ENCODE peak calls at places on chromosomes 11 and 22, in seven cellular contexts. J is fibroblast of lung, Y is sigmoid colon, N is A673, S is neural progenitor cell, Z is heart right ventricle, U is mesenchymal stem cell. E is an unnamed sample.
A peak's percentile ranks its signal among the peaks of the same experiment; 100 is the strongest.

GRCh38 chr11:130001491-130002351 is 914 bp downstream of the PRDM10 start:
- DNase-seq in Y (peak; percentile 72), J (peak; percentile 28), U (peak; percentile 37), S (peak; percentile 92), N (peak; percentile 54), Z (no peak), E (peak; percentile 43)

GRCh38 chr22:39317084-39317755 is 2.2 kb downstream of the RPL3 start:
- DNase-seq in S (no peak), J (no peak), Y (no peak), U (peak; percentile 50), Z (no peak), N (no peak), E (no peak)

GRCh38 chr22:50340157-50340879 is 2.8 kb upstream of the PPP6R2 start:
- DNase-seq in Z (no peak), U (peak; percentile 50), Y (no peak), J (peak; percentile 35), N (no peak), S (peak; percentile 56), E (peak; percentile 49)

GRCh38 chr11:3901249-3902025 is 46.0 kb downstream of the STIM1 start:
- DNase-seq in Z (no peak), N (no peak), S (no peak), U (no peak), J (no peak), Y (no peak), E (no peak)

GRCh38 chr22:20139391-20140106 is 7.9 kb downstream of the ZDHHC8 start:
- DNase-seq in Y (no peak), J (no peak), Z (no peak), S (no peak), U (no peak), N (no peak), E (no peak)

GRCh38 chr11:85232559-85232958 is 394.6 kb downstream of the DLG2 start:
- DNase-seq in U (no peak), S (no peak), N (no peak), Z (no peak), J (no peak), Y (no peak), E (no peak)

GRCh38 chr11:9815486-9816136 is 151.7 kb downstream of the SWAP70 start:
- DNase-seq in N (no peak), U (peak; percentile 78), J (peak; percentile 88), S (no peak), Z (no peak), Y (no peak), E (no peak)

GRCh38 chr11:87754685-87755084 is 420.6 kb downstream of the RAB38 start:
- DNase-seq in N (no peak), Y (no peak), J (no peak), Z (no peak), U (no peak), S (no peak), E (no peak)

GRCh38 chr11:86990520-86990919 is 35.3 kb upstream of the FZD4 start:
- DNase-seq in Z (no peak), Y (no peak), U (peak; percentile 28), N (peak; percentile 90), J (peak; percentile 86), S (peak; percentile 25), E (peak; percentile 59)

GRCh38 chr11:11946180-11946579 is 62.2 kb downstream of the DKK3 start:
- DNase-seq in Z (no peak), N (no peak), Y (no peak), J (peak; percentile 71), S (no peak), U (no peak), E (no peak)

GRCh38 chr22:30250039-30250565 is 3.5 kb upstream of the LIF start:
- DNase-seq in J (no peak), N (no peak), Z (no peak), S (no peak), U (no peak), Y (no peak), E (no peak)

GRCh38 chr11:44728491-44728910 is 1.7 kb downstream of the TSPAN18 start:
- DNase-seq in N (no peak), U (no peak), S (peak; percentile 75), Z (no peak), J (no peak), Y (peak; percentile 72), E (peak; percentile 24)

GRCh38 chr11:119179983-119180382 is 5.3 kb upstream of the NHERF4 start:
- DNase-seq in J (no peak), U (no peak), Y (no peak), N (no peak), S (no peak), Z (no peak), E (no peak)

GRCh38 chr11:32858731-32859130 is 29.0 kb downstream of the PRRG4 start:
- DNase-seq in J (no peak), S (no peak), U (no peak), Z (no peak), N (peak; percentile 31), Y (no peak), E (no peak)

GRCh38 chr11:106681435-106681834 is 336.8 kb downstream of the GUCY1A2 start:
- DNase-seq in N (no peak), U (no peak), Y (no peak), Z (no peak), S (no peak), J (no peak), E (no peak)

GRCh38 chr11:58567889-58568512 is 7.7 kb downstream of the LPXN start:
- DNase-seq in Y (no peak), S (peak; percentile 71), J (peak; percentile 49), Z (peak; percentile 31), N (peak; percentile 83), U (peak; percentile 77), E (peak; percentile 35)

GRCh38 chr11:102225689-102226562 is 91.4 kb upstream of the BIRC3 start:
- DNase-seq in S (no peak), N (no peak), Z (no peak), J (peak; percentile 99), Y (no peak), U (peak; percentile 96), E (no peak)

GRCh38 chr11:68524681-68525080 is 64.1 kb downstream of the PPP6R3 start:
- DNase-seq in U (no peak), N (no peak), S (no peak), Z (no peak), Y (no peak), J (no peak), E (no peak)

GRCh38 chr11:9691865-9692264 is 28.0 kb downstream of the SWAP70 start:
- DNase-seq in U (peak; percentile 30), Y (no peak), J (peak; percentile 60), N (no peak), S (no peak), Z (no peak), E (peak; percentile 53)

GRCh38 chr22:17369553-17370035 is 334 bp downstream of the CECR2 start:
- DNase-seq in S (peak; percentile 88), Y (no peak), U (peak; percentile 1), J (no peak), Z (peak; percentile 20), N (no peak), E (peak; percentile 73)

GRCh38 chr11:96278039-96278897 is 64.7 kb downstream of the MAML2 start:
- DNase-seq in U (peak; percentile 54), Y (no peak), J (peak; percentile 75), Z (no peak), S (no peak), N (peak; percentile 86), E (no peak)
- H3K4me1 ChIP-seq in U (peaks cover 2% of the 10 kb centered on the region), Y (peaks cover 46% of the 10 kb centered on the region), J (peaks cover 7% of the 10 kb centered on the region), Z (peaks cover 18% of the 10 kb centered on the region), S (no peaks in the 10 kb centered on the region), N (peaks cover 39% of the 10 kb centered on the region), E (no peaks in the 10 kb centered on the region)

DNA sequence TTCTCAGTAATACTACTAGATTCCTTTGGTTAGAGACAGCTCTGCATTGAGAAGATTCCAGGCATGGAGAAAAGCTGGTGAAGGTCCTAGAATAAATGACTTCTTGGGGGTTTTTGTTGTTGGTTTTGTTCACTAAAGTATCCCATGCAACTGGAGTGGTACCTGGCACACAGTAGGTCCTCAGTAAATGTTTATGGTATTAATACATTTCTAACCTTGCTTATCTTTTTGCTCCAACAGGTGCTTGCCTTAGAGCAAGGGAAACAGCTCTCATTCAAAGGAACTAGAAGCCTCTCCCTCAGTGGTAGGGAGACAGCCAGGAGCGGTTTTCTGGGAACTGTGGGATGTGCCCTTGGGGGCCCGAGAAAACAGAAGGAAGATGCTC is 1.8 kb downstream of the TMEM138 start:
- DNase-seq in S (no peak), Y (no peak), Z (no peak), N (no peak), U (no peak), J (no peak), E (no peak)
- H3K36me3 ChIP-seq in S (peaks cover 10% of the 10 kb centered on the region), Y (peaks cover 48% of the 10 kb centered on the region), Z (no peaks in the 10 kb centered on the region), N (peaks cover 52% of the 10 kb centered on the region), U (peaks cover 57% of the 10 kb centered on the region), J (peaks cover 15% of the 10 kb centered on the region), E (peaks cover 49% of the 10 kb centered on the region)

GRCh38 chr11:128502736-128503135 is 84.6 kb downstream of the ETS1 start:
- DNase-seq in J (peak; percentile 95), Y (no peak), S (no peak), Z (no peak), U (peak; percentile 97), N (no peak), E (peak; percentile 61)

GRCh38 chr11:128500488-128500887 is 86.9 kb downstream of the ETS1 start:
- DNase-seq in Y (no peak), U (no peak), J (peak; percentile 59), N (no peak), Z (no peak), S (no peak), E (no peak)

GRCh38 chr11:128503231-128503991 is 83.9 kb downstream of the ETS1 start:
- DNase-seq in Y (no peak), Z (no peak), S (no peak), N (peak; percentile 32), J (peak; percentile 96), U (peak; percentile 96), E (no peak)

GRCh38 chr11:128501008-128501407 is 86.3 kb downstream of the ETS1 start:
- DNase-seq in N (no peak), Z (no peak), J (no peak), S (no peak), Y (no peak), U (no peak), E (no peak)

DNA sequence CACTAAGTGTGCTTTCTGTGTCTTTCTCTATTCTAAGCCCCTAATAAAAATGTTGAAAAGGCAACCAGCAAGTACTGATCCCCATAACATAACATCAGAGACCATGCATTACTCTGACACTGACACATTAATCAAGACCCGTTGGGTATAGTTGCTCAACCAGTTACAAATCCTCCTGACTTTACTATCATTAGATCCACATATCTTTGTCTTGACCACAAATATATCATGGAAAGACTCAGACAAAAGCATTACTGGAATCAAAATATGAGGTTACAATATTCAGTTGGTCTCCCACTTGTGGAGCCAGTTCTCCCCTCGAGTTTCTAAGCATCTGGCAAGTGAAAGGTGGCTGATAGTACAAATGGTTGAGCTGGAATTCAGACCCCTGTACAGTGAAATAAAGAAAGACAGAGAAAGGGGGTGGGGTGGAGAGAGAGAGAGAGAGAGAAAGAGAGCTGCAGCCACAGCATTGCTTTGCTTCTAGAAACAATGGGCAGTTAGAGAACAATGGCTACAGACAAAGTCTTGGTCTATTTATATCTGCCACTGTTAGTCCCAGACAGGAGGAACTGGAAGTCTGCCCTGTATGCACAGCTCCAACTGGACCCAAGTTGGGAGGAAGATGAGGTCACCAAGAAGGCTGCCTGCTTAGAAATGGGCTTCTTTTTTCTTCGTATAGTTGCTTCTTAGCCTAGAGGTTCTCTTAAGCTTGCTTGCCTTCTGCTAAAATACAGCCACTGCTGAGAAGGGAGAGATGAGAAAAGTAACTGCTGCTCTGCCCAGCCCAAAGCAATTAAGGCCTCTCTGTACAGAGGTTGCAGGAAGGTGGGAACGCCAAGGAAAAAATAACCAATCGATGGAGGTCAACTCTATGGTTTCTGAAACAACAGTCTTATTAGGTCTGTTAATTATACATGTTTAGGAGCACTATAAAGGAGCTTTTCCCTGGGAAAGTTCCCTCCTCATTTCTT is 85.5 kb downstream of the ETS1 start:
- DNase-seq in N (no peak), Y (no peak), Z (peak; percentile 84), S (peak; percentile 27), U (peak; percentile 78), J (peak; percentile 96), E (no peak)
- H3K4me1 ChIP-seq in N (no peaks in the 10 kb centered on the region), Y (peaks cover 81% of the 10 kb centered on the region), Z (peaks cover 100% of the 10 kb centered on the region), S (peaks cover 7% of the 10 kb centered on the region), U (peaks cover 36% of the 10 kb centered on the region), J (peaks cover 72% of the 10 kb centered on the region), E (peaks cover 38% of the 10 kb centered on the region)

GRCh38 chr22:45524966-45525365 is 22.3 kb downstream of the FBLN1 start:
- DNase-seq in N (no peak), S (no peak), Y (no peak), U (no peak), Z (no peak), J (no peak), E (no peak)
- H3K36me3 ChIP-seq in N (peaks cover 16% of the 10 kb centered on the region), S (no peaks in the 10 kb centered on the region), Y (no peaks in the 10 kb centered on the region), U (peaks cover 92% of the 10 kb centered on the region), Z (no peaks in the 10 kb centered on the region), J (peaks cover 5% of the 10 kb centered on the region), E (no peaks in the 10 kb centered on the region)